ENCODE peak calls at places on chromosomes 6 and 20, in five cellular contexts. B is astrocyte; W is lung; Z is SJSA1; N is CD8-positive, alpha-beta memory T cell. R is an unnamed sample.

GRCh38 chr20:54633903-54634302 is 158.5 kb downstream of the DOK5 start:
- DNase-seq in B (no peak), W (no peak), Z (no peak), N (no peak), R (no peak)

GRCh38 chr20:57400821-57401564 is 9.8 kb downstream of the RBM38 start:
- DNase-seq in B (no peak), W (no peak), Z (no peak), N (no peak), R (no peak)

GRCh38 chr6:49269190-49269589 is 193.9 kb downstream of the MMUT start:
- DNase-seq in B (peak; percentile 7), W (no peak), Z (no peak), N (no peak), R (no peak)

GRCh38 chr6:162856885-162857284 is 129.1 kb downstream of the PACRG start:
- DNase-seq in B (peak; percentile 87), W (no peak), Z (peak; percentile 69), N (no peak), R (peak; percentile 57)

GRCh38 chr6:95087394-95088097 is 489.8 kb upstream of the MANEA start:
- DNase-seq in B (peak; percentile 84), W (no peak), Z (no peak), N (no peak), R (no peak)

GRCh38 chr6:41684311-41685182 is 46.3 kb downstream of the MDFI start:
- DNase-seq in B (no peak), W (no peak), Z (no peak), N (no peak), R (no peak)

GRCh38 chr20:62646851-62647520 is 4.7 kb downstream of the SLCO4A1 start:
- DNase-seq in B (no peak), W (no peak), Z (no peak), N (no peak), R (no peak)

GRCh38 chr20:58228484-58229197 is at the start of gene ANKRD60:
- DNase-seq in B (peak; percentile 65), W (no peak), Z (peak; percentile 27), N (peak; percentile 70), R (no peak)

GRCh38 chr6:31750411-31751022 is 10.7 kb downstream of the MSH5 start:
- DNase-seq in B (peak; percentile 81), W (no peak), Z (peak; percentile 61), N (no peak), R (no peak)

GRCh38 chr6:20681243-20681684 is 147.0 kb downstream of the CDKAL1 start:
- DNase-seq in B (no peak), W (no peak), Z (no peak), N (no peak), R (no peak)

GRCh38 chr6:36830577-36830976 is 8.7 kb downstream of the CPNE5 start:
- DNase-seq in B (no peak), W (no peak), Z (no peak), N (no peak), R (no peak)

GRCh38 chr6:156809446-156810178 is 32.4 kb downstream of the ARID1B start:
- DNase-seq in B (no peak), W (no peak), Z (no peak), N (no peak), R (no peak)

GRCh38 chr20:41308290-41308691 is 9.2 kb downstream of the ZHX3 start:
- DNase-seq in B (peak; percentile 90), W (no peak), Z (peak; percentile 39), N (no peak), R (no peak)

GRCh38 chr6:4338884-4339283 is 203.5 kb upstream of the ECI2 start:
- DNase-seq in B (no peak), W (no peak), Z (no peak), N (no peak), R (no peak)

GRCh38 chr6:63975685-63976084 is 340.1 kb downstream of the PHF3 start:
- DNase-seq in B (no peak), W (no peak), Z (no peak), N (no peak), R (no peak)

GRCh38 chr6:75272145-75272840 is 12.3 kb downstream of the TMEM30A start:
- DNase-seq in B (peak; percentile 75), W (no peak), Z (peak; percentile 24), N (no peak), R (no peak)

GRCh38 chr6:5638666-5639065 is 368.1 kb downstream of the NRN1 start:
- DNase-seq in B (no peak), W (no peak), Z (no peak), N (no peak), R (no peak)

GRCh38 chr6:13624871-13625288 is 9.7 kb downstream of the NOL7 start:
- DNase-seq in B (no peak), W (no peak), Z (no peak), N (peak; percentile 20), R (no peak)

GRCh38 chr6:45212976-45213375 is 115.2 kb upstream of the RUNX2 start:
- DNase-seq in B (peak; percentile 10), W (no peak), Z (no peak), N (no peak), R (no peak)

GRCh38 chr20:12838261-12838866 is 170.4 kb upstream of the SPTLC3 start:
- DNase-seq in B (no peak), W (no peak), Z (no peak), N (no peak), R (no peak)

GRCh38 chr6:119224095-119224701 is 125.4 kb downstream of the MAN1A1 start:
- DNase-seq in B (no peak), W (no peak), Z (no peak), N (no peak), R (no peak)

GRCh38 chr6:140281236-140281635 is 906.8 kb upstream of the CITED2 start:
- DNase-seq in B (peak; percentile 37), W (no peak), Z (peak; percentile 7), N (no peak), R (no peak)

GRCh38 chr6:134525190-134525868 is 207.4 kb upstream of the SGK1 start:
- DNase-seq in B (no peak), W (no peak), Z (no peak), N (no peak), R (no peak)

GRCh38 chr6:33202799-33203198 is 1.7 kb upstream of the HSD17B8 start:
- DNase-seq in B (no peak), W (no peak), Z (no peak), N (no peak), R (no peak)

GRCh38 chr6:33204415-33205171 is at the start of gene HSD17B8:
- DNase-seq in B (peak; percentile 80), W (peak; percentile 96), Z (peak; percentile 75), N (peak; percentile 81), R (peak; percentile 94)

GRCh38 chr6:33205172-33206026 is 944 bp downstream of the HSD17B8 start:
- DNase-seq in B (peak; percentile 86), W (no peak), Z (peak; percentile 66), N (no peak), R (no peak)

GRCh38 chr6:33203443-33204164 is 851 bp upstream of the HSD17B8 start:
- DNase-seq in B (no peak), W (no peak), Z (no peak), N (no peak), R (no peak)

GRCh38 chr6:33204165-33204414 is 365 bp upstream of the HSD17B8 start:
- DNase-seq in B (no peak), W (no peak), Z (no peak), N (no peak), R (no peak)
- H3K4me1 ChIP-seq in B (peaks cover 63% of the 10 kb centered on the region), W (peaks cover 24% of the 10 kb centered on the region), Z (peaks cover 60% of the 10 kb centered on the region), N (peaks cover 62% of the 10 kb centered on the region), R (peaks cover 6% of the 10 kb centered on the region)

GRCh38 chr20:25250508-25250907 is 2.6 kb downstream of the PYGB start:
- DNase-seq in B (no peak), W (no peak), Z (no peak), N (no peak), R (no peak)

GRCh38 chr20:25252226-25252625 is 4.3 kb downstream of the PYGB start:
- DNase-seq in B (no peak), W (no peak), Z (no peak), N (no peak), R (no peak)

GRCh38 chr20:25251558-25251957 is 3.7 kb downstream of the PYGB start:
- DNase-seq in B (no peak), W (no peak), Z (no peak), N (no peak), R (no peak)

GRCh38 chr20:25249198-25249931 is 1.5 kb downstream of the PYGB start:
- DNase-seq in B (no peak), W (no peak), Z (no peak), N (no peak), R (peak; percentile 64)

DNA sequence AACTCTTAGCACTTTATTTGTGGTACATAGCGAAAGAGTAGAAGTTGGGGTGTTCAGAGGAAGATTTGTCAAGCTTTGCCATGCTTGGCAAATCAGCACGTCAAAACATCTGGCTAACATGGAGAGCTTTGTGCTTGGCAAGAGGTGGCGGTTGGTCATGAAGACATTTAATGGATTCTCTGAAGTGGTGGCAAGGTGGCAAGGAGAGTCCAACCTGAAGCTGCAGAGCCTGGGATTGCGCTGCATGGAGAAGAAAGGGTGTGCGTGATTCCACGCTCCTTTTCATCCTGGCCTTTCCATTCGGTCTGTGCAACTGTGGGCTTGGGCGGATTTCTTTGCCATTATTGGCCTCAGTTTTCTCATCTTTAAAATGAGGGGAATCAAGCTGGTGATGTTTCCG is 3.1 kb downstream of the PYGB start:
- DNase-seq in B (no peak), W (no peak), Z (no peak), N (no peak), R (no peak)
- H3K4me3 ChIP-seq in B (peak overlapping the region; percentile 40), W (no peak overlapping the region), Z (no peak overlapping the region), N (no peak overlapping the region), R (peak overlapping the region; percentile 97)

GRCh38 chr6:125746731-125747588 is 2.5 kb upstream of the HEY2 start:
- DNase-seq in B (peak; percentile 17), W (peak; percentile 67), Z (peak; percentile 41), N (peak; percentile 75), R (peak; percentile 21)
- H3K4me1 ChIP-seq in B (peaks cover 18% of the 10 kb centered on the region), W (peaks cover 6% of the 10 kb centered on the region), Z (peaks cover 23% of the 10 kb centered on the region), N (peaks cover 26% of the 10 kb centered on the region), R (peaks cover 4% of the 10 kb centered on the region)

GRCh38 chr20:36543187-36544133 is 2.1 kb downstream of the MYL9 start:
- DNase-seq in B (peak; percentile 64), W (no peak), Z (no peak), N (no peak), R (no peak)
- H3K4me3 ChIP-seq in B (peak overlapping the region; percentile 86), W (peak overlapping the region; percentile 72), Z (peak overlapping the region; percentile 86), N (no peak overlapping the region), R (peak overlapping the region; percentile 45)

DNA sequence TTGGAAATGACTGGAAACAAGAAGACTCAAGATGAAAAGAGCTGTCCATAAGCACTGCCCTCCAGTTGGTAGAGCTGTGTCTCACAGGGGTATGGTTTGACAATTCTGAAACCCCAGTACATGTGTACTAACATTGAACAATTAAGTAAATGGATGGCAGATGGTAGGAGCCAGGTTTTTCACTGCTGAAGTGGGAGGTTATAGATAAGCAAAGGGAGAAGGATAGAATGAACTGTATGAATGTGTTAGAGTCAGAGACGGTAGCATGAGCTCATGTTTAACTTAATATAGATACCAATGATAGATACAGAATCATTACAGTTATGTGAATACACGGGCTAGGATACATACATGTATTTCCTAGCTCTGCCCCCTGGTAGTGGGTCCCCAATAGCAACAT is 95.0 kb upstream of the SIRPA start:
- DNase-seq in B (no peak), W (no peak), Z (no peak), N (no peak), R (no peak)
- H3K4me1 ChIP-seq in B (peaks cover 8% of the 10 kb centered on the region), W (peaks cover 6% of the 10 kb centered on the region), Z (peaks cover 13% of the 10 kb centered on the region), N (peaks cover 14% of the 10 kb centered on the region), R (peaks cover 2% of the 10 kb centered on the region)